ENCODE peak calls at places on chromosomes 6 and 20, in eight cellular contexts. N is HCT116, C is A549, P is HepG2, I is HL-60, X is GM23338, Z is GM12878, R is Panc1. Y is an unnamed sample.

GRCh38 chr6:168261234-168261633 is 58.3 kb downstream of the DACT2 start:
- DNase-seq in X (no peak), N (no peak), I (no peak), C (no peak), P (no peak), R (no peak), Z (no peak), Y (no peak)

GRCh38 chr20:34552569-34552968 is 5.9 kb upstream of the MAP1LC3A start:
- DNase-seq in X (no peak), I (no peak), P (no peak), N (no peak), Z (no peak), C (no peak), R (no peak), Y (no peak)

GRCh38 chr20:49890651-49891361 is 24.5 kb downstream of the SPATA2 start:
- DNase-seq in Z (no peak), X (peak; percentile 47), N (no peak), C (no peak), R (no peak), P (no peak), I (no peak), Y (peak; percentile 54)

GRCh38 chr20:48875233-48875913 is 46.1 kb upstream of the ARFGEF2 start:
- DNase-seq in N (no peak), C (no peak), X (no peak), R (no peak), Z (no peak), I (no peak), P (no peak), Y (no peak)

GRCh38 chr6:85641522-85641915 is 1.2 kb downstream of the SYNCRIP start:
- DNase-seq in N (no peak), Z (no peak), P (no peak), R (no peak), I (no peak), C (no peak), X (no peak), Y (no peak)

GRCh38 chr6:83313880-83314279 is 117.0 kb downstream of the ME1 start:
- DNase-seq in X (no peak), N (no peak), I (no peak), P (no peak), R (no peak), C (no peak), Z (no peak), Y (no peak)

GRCh38 chr6:75204222-75204958 is 1.5 kb downstream of the COL12A1 start:
- DNase-seq in X (peak; percentile 92), R (no peak), N (peak; percentile 86), Z (no peak), I (no peak), P (peak; percentile 40), C (peak; percentile 67), Y (peak; percentile 74)

GRCh38 chr6:129638055-129639019 is 71.6 kb downstream of the ARHGAP18 start:
- DNase-seq in P (peak; percentile 85), X (no peak), N (no peak), Z (no peak), R (no peak), C (peak; percentile 25), I (no peak), Y (no peak)

GRCh38 chr6:134795696-134796095 is 154.2 kb downstream of the ALDH8A1 start:
- DNase-seq in Z (no peak), I (no peak), N (no peak), R (no peak), P (no peak), X (peak; percentile 2), C (no peak), Y (no peak)

GRCh38 chr6:50818673-50819072 is at the start of gene TFAP2B:
- DNase-seq in Z (no peak), R (no peak), X (no peak), I (no peak), P (no peak), C (no peak), N (no peak), Y (peak; percentile 82)

GRCh38 chr6:165970001-165970400 is 197.7 kb downstream of the TBXT start:
- DNase-seq in P (no peak), Z (no peak), C (no peak), R (no peak), N (no peak), I (no peak), X (no peak), Y (no peak)

GRCh38 chr6:134351615-134352474 is 33.9 kb upstream of the SGK1 start:
- DNase-seq in I (no peak), N (no peak), C (no peak), R (no peak), X (peak; percentile 9), Z (no peak), P (no peak), Y (no peak)

GRCh38 chr20:47043076-47043475 is 148.4 kb downstream of the EYA2 start:
- DNase-seq in I (no peak), P (no peak), N (no peak), Z (no peak), R (no peak), X (no peak), C (no peak), Y (no peak)

GRCh38 chr6:41074692-41075436 is 2.1 kb downstream of the NFYA start:
- DNase-seq in N (no peak), P (peak; percentile 60), C (no peak), X (no peak), I (no peak), Z (no peak), R (no peak), Y (no peak)

GRCh38 chr20:38178065-38178471 is 13.0 kb upstream of the TGM2 start:
- DNase-seq in X (no peak), P (no peak), N (no peak), I (no peak), Z (no peak), C (no peak), R (no peak), Y (no peak)

GRCh38 chr6:13872681-13873080 is 52.1 kb upstream of the RNF182 start:
- DNase-seq in C (no peak), R (no peak), P (no peak), Z (no peak), X (no peak), N (no peak), I (peak; percentile 61), Y (no peak)
- TF ChIP-seq REST in C (no peak), R (no peak), P (no peak), Z (no peak), X (no peak), N (no peak), I (no peak), Y (no peak)

GRCh38 chr6:12769556-12770255 is 53.1 kb downstream of the PHACTR1 start:
- DNase-seq in C (no peak), I (no peak), X (no peak), P (no peak), Z (no peak), N (no peak), R (no peak), Y (no peak)

GRCh38 chr6:12761376-12762115 is 45.0 kb downstream of the PHACTR1 start:
- DNase-seq in I (no peak), R (no peak), Z (no peak), N (no peak), X (no peak), P (no peak), C (no peak), Y (no peak)

GRCh38 chr6:12766365-12766764 is 49.8 kb downstream of the PHACTR1 start:
- DNase-seq in R (no peak), Z (no peak), N (no peak), I (no peak), C (no peak), P (no peak), X (no peak), Y (no peak)

GRCh38 chr6:12767016-12767415 is 50.4 kb downstream of the PHACTR1 start:
- DNase-seq in X (no peak), Z (no peak), R (no peak), C (no peak), I (no peak), N (no peak), P (no peak), Y (no peak)
- TF ChIP-seq REST in X (no peak), Z (no peak), R (no peak), C (no peak), I (no peak), N (no peak), P (no peak), Y (no peak)

DNA sequence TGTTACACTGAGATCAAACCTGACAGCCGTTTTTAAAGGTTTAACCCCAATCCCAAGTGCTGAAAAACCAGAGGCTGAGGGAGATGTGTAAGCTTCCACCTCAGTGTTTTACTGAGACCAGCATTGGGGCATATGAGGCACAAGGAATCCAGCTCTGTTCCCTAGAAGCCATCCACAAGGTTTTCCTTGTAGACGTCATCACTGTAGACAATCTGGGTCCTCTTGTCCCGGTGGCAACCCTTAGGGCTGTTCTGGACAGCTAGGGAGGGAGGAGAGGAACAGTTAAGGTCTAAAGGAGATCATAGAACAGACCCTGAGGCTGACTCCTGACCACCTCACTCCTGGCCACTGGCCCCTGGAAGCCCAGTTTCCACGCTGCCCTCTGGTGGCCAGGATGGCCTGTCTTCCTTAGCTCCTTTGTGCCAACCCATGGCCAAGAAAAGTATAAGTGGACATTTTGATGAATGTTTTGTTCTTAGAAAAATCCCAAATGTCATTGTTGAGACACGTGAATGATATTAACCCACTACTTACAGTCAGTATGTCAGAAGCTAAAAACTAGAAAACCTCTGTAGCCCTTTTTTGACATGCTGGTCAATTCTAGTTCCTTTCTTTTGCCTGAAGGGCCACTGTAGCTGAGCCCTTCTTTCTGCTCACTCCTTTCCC is 6.4 kb downstream of the CFB start:
- DNase-seq in I (no peak), X (peak; percentile 73), C (peak; percentile 68), P (peak; percentile 71), R (no peak), Z (no peak), N (no peak), Y (peak; percentile 75)
- TF ChIP-seq REST in I (no peak), X (no peak), C (no peak), P (no peak), R (no peak), Z (no peak), N (no peak), Y (no peak)

GRCh38 chr20:32111763-32112162 is 2.2 kb downstream of the TM9SF4 start:
- DNase-seq in C (no peak), Z (no peak), I (peak; percentile 60), P (no peak), X (no peak), N (no peak), R (no peak), Y (no peak)

GRCh38 chr20:32111287-32111686 is 1.8 kb downstream of the TM9SF4 start:
- DNase-seq in I (no peak), C (no peak), N (no peak), Z (no peak), X (no peak), R (no peak), P (peak; percentile 35), Y (no peak)

GRCh38 chr20:32114305-32114960 is 4.9 kb downstream of the TM9SF4 start:
- DNase-seq in P (no peak), I (no peak), Z (no peak), N (no peak), C (no peak), X (no peak), R (no peak), Y (peak; percentile 28)

GRCh38 chr20:32113861-32114260 is 4.3 kb downstream of the TM9SF4 start:
- DNase-seq in R (no peak), I (no peak), C (no peak), Z (no peak), N (no peak), X (no peak), P (no peak), Y (no peak)

DNA sequence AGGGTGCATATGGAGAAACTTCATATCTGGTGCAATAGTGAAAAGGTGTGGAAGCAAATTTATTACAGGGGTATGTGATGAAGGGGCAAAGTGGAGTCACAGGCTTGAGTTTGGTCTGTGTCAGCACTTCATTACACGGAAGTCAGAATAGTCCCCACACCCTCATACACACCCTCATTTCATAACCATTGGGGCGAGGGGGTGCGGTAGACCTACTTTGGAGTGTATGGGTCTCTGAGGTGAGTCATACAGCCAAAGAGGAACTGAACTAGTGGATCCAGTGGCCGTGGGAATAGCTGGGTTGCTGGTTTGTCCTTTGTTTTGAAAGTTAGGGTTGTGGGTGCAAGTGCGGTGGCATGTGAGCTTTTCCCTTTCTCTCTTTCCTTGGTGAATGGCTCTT is 3.3 kb downstream of the TM9SF4 start:
- DNase-seq in P (no peak), R (no peak), I (peak; percentile 94), X (no peak), C (no peak), Z (no peak), N (no peak), Y (no peak)
- TF ChIP-seq REST in P (no peak), R (no peak), I (no peak), X (no peak), C (no peak), Z (no peak), N (no peak), Y (no peak)

Y was measured in SK-N-SH.